ENCODE peak calls at places on chromosome 5, in five cellular contexts. Q, M, K, I and J are unnamed samples.

GRCh38 chr5:73856972-73857371 is 231.0 kb downstream of the ARHGEF28 start:
- DNase-seq in Q (no peak), M (no peak), K (no peak), I (no peak), J (no peak)

GRCh38 chr5:178376906-178377582 is 144.4 kb upstream of the PHYKPL start:
- DNase-seq in Q (no peak), M (no peak), K (no peak), I (no peak), J (no peak)

GRCh38 chr5:31768046-31768445 is 129.1 kb downstream of the PDZD2 start:
- DNase-seq in Q (no peak), M (no peak), K (no peak), I (no peak), J (no peak)

GRCh38 chr5:958701-959571 is 49.7 kb upstream of the NKD2 start:
- DNase-seq in Q (no peak), M (peak), K (peak), I (no peak), J (no peak)

GRCh38 chr5:51539232-51539631 is 156.0 kb downstream of the ISL1 start:
- DNase-seq in Q (no peak), M (no peak), K (no peak), I (no peak), J (no peak)

GRCh38 chr5:43560128-43560527 is 3.3 kb upstream of the PAIP1 start:
- DNase-seq in Q (no peak), M (peak), K (no peak), I (no peak), J (no peak)

GRCh38 chr5:76175051-76175666 is 92.0 kb downstream of the SV2C start:
- DNase-seq in Q (peak), M (peak), K (peak), I (peak), J (peak)

GRCh38 chr5:130710596-130710995 is 454.5 kb downstream of the HINT1 start:
- DNase-seq in Q (no peak), M (peak), K (peak), I (no peak), J (no peak)

GRCh38 chr5:53642006-53642405 is 81.6 kb downstream of the NDUFS4 start:
- DNase-seq in Q (no peak), M (peak), K (no peak), I (no peak), J (no peak)

GRCh38 chr5:127061956-127062355 is 11.3 kb downstream of the C5orf63 start:
- DNase-seq in Q (no peak), M (no peak), K (no peak), I (no peak), J (no peak)

GRCh38 chr5:56612759-56613158 is 202.6 kb upstream of the MAP3K1 start:
- DNase-seq in Q (no peak), M (no peak), K (no peak), I (no peak), J (no peak)

GRCh38 chr5:172744106-172745104 is 26.6 kb downstream of the DUSP1 start:
- DNase-seq in Q (no peak), M (no peak), K (no peak), I (no peak), J (no peak)

GRCh38 chr5:176183321-176184074 is 54.7 kb upstream of the SIMC1 start:
- DNase-seq in Q (no peak), M (no peak), K (no peak), I (no peak), J (no peak)

GRCh38 chr5:52725065-52725746 is 62.5 kb upstream of the ITGA1 start:
- DNase-seq in Q (peak), M (peak), K (no peak), I (no peak), J (no peak)

GRCh38 chr5:58400737-58401136 is 59.1 kb downstream of the PLK2 start:
- DNase-seq in Q (no peak), M (no peak), K (no peak), I (no peak), J (no peak)

GRCh38 chr5:153896701-153897100 is 142.0 kb downstream of the FAM114A2 start:
- DNase-seq in Q (no peak), M (peak), K (no peak), I (no peak), J (no peak)

GRCh38 chr5:128228506-128228905 is 144.9 kb downstream of the SLC12A2 start:
- DNase-seq in Q (no peak), M (peak), K (no peak), I (no peak), J (no peak)

DNA sequence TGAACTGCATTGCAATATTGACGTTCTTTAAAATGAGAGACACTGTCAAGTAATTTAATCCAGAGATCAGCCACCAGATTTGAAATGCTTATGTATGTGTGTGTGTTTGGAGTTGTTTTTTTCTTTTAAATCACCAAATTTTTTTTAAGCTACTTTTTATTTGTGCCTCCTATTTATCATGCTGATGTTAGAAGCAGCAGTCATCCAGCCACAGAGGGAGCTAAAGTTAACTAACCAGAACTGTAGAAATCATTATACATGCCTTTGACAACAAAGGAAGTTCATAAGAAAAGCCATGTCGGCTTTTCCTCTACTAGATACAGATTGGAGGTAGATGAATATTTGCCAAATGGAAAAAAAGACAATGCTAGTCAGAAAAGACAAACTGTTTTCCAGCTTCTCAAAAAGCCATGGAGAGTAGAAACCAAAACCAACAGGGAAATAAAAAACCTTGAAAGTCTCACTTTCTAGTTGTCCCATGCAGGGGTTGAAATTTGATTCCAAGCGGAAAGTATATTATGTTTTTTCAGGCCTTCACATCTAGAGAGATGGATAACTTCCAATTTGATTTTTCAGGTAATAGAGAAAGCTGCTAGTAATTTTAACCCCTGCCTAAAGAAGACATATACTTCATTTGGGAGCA is 4.5 kb downstream of the PURA start:
- DNase-seq in Q (no peak), M (no peak), K (peak), I (no peak), J (no peak)
- TF ChIP-seq CTCF in Q (peak), M (no peak), K (no peak), I (no peak), J (no peak)

DNA sequence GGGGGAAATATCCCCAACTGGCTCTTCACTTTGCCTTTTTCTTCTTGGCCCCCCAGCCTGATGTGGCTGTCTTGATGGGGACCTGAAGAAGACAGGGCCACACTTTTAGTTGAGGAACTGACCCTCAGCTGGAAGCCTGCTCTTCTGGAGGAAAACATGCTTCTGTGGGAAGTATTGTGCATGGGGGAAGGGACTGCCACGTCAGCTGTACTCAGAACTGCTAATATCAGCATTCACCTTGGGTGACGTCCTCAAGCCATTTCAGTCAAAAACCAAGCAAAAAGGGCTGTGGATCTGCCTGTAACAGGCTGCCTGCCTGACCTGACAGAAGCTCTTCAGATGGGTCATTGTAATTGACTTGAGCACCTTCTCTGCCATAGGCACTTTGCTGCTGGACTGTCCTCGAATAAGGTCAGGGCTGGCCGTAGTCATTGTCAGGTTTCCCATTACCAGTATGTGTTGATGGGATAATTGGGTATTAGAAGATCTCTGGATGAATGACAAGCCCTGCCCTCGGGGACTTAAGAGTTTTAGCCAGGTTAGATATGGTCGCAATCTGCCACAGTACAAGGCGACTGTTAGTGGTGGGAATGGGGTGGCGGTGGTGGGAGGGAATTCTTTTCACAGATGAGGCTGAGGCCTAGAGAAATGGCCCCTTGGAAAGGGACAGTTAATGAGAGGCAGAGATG is 10.4 kb downstream of the RAI14 start:
- DNase-seq in Q (no peak), M (no peak), K (no peak), I (no peak), J (no peak)
- TF ChIP-seq CTCF in Q (no peak), M (no peak), K (no peak), I (no peak), J (no peak)

GRCh38 chr5:68661237-68661636 is 432.6 kb upstream of the SLC30A5 start:
- DNase-seq in Q (peak), M (peak), K (no peak), I (no peak), J (no peak)
- TF ChIP-seq CTCF in Q (peak), M (peak), K (peak), I (no peak), J (no peak)

GRCh38 chr5:16736158-16736994 is 119.6 kb upstream of the RETREG1 start:
- DNase-seq in Q (no peak), M (peak), K (no peak), I (no peak), J (peak)

GRCh38 chr5:16735092-16735970 is 118.5 kb upstream of the RETREG1 start:
- DNase-seq in Q (no peak), M (no peak), K (no peak), I (no peak), J (no peak)

GRCh38 chr5:16740046-16740445 is 123.2 kb upstream of the RETREG1 start:
- DNase-seq in Q (no peak), M (no peak), K (no peak), I (no peak), J (no peak)

GRCh38 chr5:16737173-16737572 is 120.4 kb upstream of the RETREG1 start:
- DNase-seq in Q (no peak), M (no peak), K (no peak), I (no peak), J (no peak)

GRCh38 chr5:16737620-16738364 is 121.0 kb upstream of the RETREG1 start:
- DNase-seq in Q (no peak), M (no peak), K (no peak), I (no peak), J (no peak)
- TF ChIP-seq CTCF in Q (no peak), M (no peak), K (no peak), I (no peak), J (no peak)

GRCh38 chr5:141493500-141494422 is 4.9 kb downstream of the PCDHGC5 start:
- DNase-seq in Q (no peak), M (no peak), K (no peak), I (no peak), J (no peak)
- TF ChIP-seq CTCF in Q (no peak), M (no peak), K (no peak), I (no peak), J (no peak)

GRCh38 chr5:66861402-66861801 is 265.2 kb downstream of the MAST4 start:
- DNase-seq in Q (no peak), M (no peak), K (no peak), I (no peak), J (no peak)
- TF ChIP-seq CTCF in Q (no peak), M (no peak), K (no peak), I (no peak), J (no peak)

GRCh38 chr5:167261309-167262100 is 1029.9 kb upstream of the WWC1 start:
- DNase-seq in Q (peak), M (peak), K (peak), I (no peak), J (no peak)
- TF ChIP-seq CTCF in Q (peak), M (peak), K (peak), I (no peak), J (no peak)